ENCODE peak calls at places on chromosomes 1 and 21, in five cellular contexts. R is mesendoderm, L is D341Med, V is Panc1, U is fibroblast of lung. W is an unnamed sample.

GRCh38 chr1:32404956-32405355 is 10.7 kb upstream of the BSDC1 start:
- DNase-seq in R (no peak), L (no peak), V (no peak), U (no peak), W (no peak)

GRCh38 chr1:217253985-217254384 is 376.9 kb downstream of the GPATCH2 start:
- DNase-seq in R (no peak), L (peak; percentile 45), V (no peak), U (no peak), W (no peak)

GRCh38 chr1:184480711-184481110 is 93.9 kb downstream of the C1orf21 start:
- DNase-seq in R (peak; percentile 87), L (no peak), V (no peak), U (no peak), W (peak; percentile 86)

GRCh38 chr1:23567996-23568607 is 8.8 kb upstream of the ID3 start:
- DNase-seq in R (no peak), L (no peak), V (no peak), U (no peak), W (no peak)

GRCh38 chr1:203284411-203285208 is 20.7 kb upstream of the BTG2 start:
- DNase-seq in R (no peak), L (no peak), V (no peak), U (no peak), W (no peak)

GRCh38 chr1:6006882-6007281 is 14.7 kb upstream of the NPHP4 start:
- DNase-seq in R (no peak), L (no peak), V (no peak), U (no peak), W (no peak)

GRCh38 chr1:27438621-27439061 is 46.2 kb downstream of the GPR3 start:
- DNase-seq in R (no peak), L (no peak), V (no peak), U (no peak), W (no peak)

GRCh38 chr1:92446990-92447681 is 39.6 kb downstream of the GFI1 start:
- DNase-seq in R (peak; percentile 81), L (no peak), V (no peak), U (peak; percentile 12), W (peak; percentile 71)

GRCh38 chr1:100597069-100597741 is 59.3 kb downstream of the GPR88 start:
- DNase-seq in R (peak; percentile 45), L (no peak), V (no peak), U (peak; percentile 65), W (peak; percentile 3)

GRCh38 chr1:165896277-165896676 is 68.9 kb downstream of the UCK2 start:
- DNase-seq in R (no peak), L (no peak), V (no peak), U (peak; percentile 90), W (peak; percentile 50)

GRCh38 chr1:179926494-179927205 is 28.0 kb upstream of the CEP350 start:
- DNase-seq in R (no peak), L (no peak), V (no peak), U (peak; percentile 49), W (no peak)

GRCh38 chr1:92482665-92483441 is 3.9 kb downstream of the GFI1 start:
- DNase-seq in R (peak; percentile 59), L (peak; percentile 47), V (no peak), U (no peak), W (peak; percentile 56)

GRCh38 chr1:87867631-87868030 is 539.0 kb downstream of the LMO4 start:
- DNase-seq in R (no peak), L (no peak), V (no peak), U (peak; percentile 4), W (no peak)

GRCh38 chr1:79161077-79161476 is 154.5 kb upstream of the ADGRL4 start:
- DNase-seq in R (no peak), L (no peak), V (no peak), U (peak; percentile 54), W (no peak)

GRCh38 chr1:28812669-28813468 is 899 bp downstream of the OPRD1 start:
- DNase-seq in R (no peak), L (no peak), V (no peak), U (no peak), W (no peak)

GRCh38 chr1:27992271-27992670 is 32.5 kb downstream of the XKR8 start:
- DNase-seq in R (no peak), L (no peak), V (no peak), U (no peak), W (no peak)

GRCh38 chr1:42081475-42081874 is 71.7 kb upstream of the GUCA2B start:
- DNase-seq in R (no peak), L (no peak), V (no peak), U (no peak), W (peak; percentile 2)

GRCh38 chr1:14403961-14404645 is 194.4 kb upstream of the KAZN start:
- DNase-seq in R (no peak), L (no peak), V (no peak), U (no peak), W (peak; percentile 21)

GRCh38 chr1:202286622-202287097 is 55.1 kb downstream of the UBE2T start:
- DNase-seq in R (peak; percentile 19), L (no peak), V (no peak), U (peak; percentile 31), W (no peak)

GRCh38 chr1:173353346-173353745 is 123.8 kb upstream of the PRDX6 start:
- DNase-seq in R (no peak), L (no peak), V (no peak), U (no peak), W (no peak)

GRCh38 chr1:112093372-112093694 is 103.9 kb upstream of the KCND3 start:
- DNase-seq in R (no peak), L (no peak), V (no peak), U (no peak), W (no peak)

GRCh38 chr1:13731897-13732296 is 31.9 kb downstream of the PRDM2 start:
- DNase-seq in R (no peak), L (no peak), V (no peak), U (no peak), W (no peak)

GRCh38 chr21:38968887-38969543 is 163.3 kb downstream of the ETS2 start:
- DNase-seq in R (no peak), L (no peak), V (no peak), U (no peak), W (peak; percentile 56)

GRCh38 chr1:58584082-58584895 is 7.2 kb upstream of the TACSTD2 start:
- DNase-seq in R (peak; percentile 90), L (no peak), V (no peak), U (peak; percentile 96), W (peak; percentile 55)

GRCh38 chr1:166166701-166167394 is at the start of gene FAM78B:
- DNase-seq in R (peak; percentile 86), L (peak; percentile 98), V (no peak), U (peak; percentile 57), W (peak; percentile 30)

GRCh38 chr1:184945034-184945433 is 29.3 kb downstream of the NIBAN1 start:
- DNase-seq in R (no peak), L (no peak), V (no peak), U (peak; percentile 42), W (no peak)

GRCh38 chr1:39965051-39965450 is 10.1 kb downstream of the MFSD2A start:
- DNase-seq in R (no peak), L (no peak), V (no peak), U (no peak), W (no peak)

GRCh38 chr1:154774175-154774855 is 95.8 kb downstream of the KCNN3 start:
- DNase-seq in R (no peak), L (no peak), V (no peak), U (no peak), W (no peak)

GRCh38 chr1:168234846-168235547 is 9.2 kb downstream of the SFT2D2 start:
- DNase-seq in R (peak; percentile 82), L (peak; percentile 81), V (peak; percentile 24), U (peak; percentile 36), W (peak; percentile 62)

GRCh38 chr21:41425954-41426655 is at the start of gene MX1:
- DNase-seq in R (peak; percentile 20), L (no peak), V (no peak), U (peak; percentile 47), W (peak; percentile 45)

GRCh38 chr1:109787845-109788605 is 24.3 kb upstream of the EPS8L3 start:
- DNase-seq in R (no peak), L (no peak), V (no peak), U (no peak), W (no peak)

GRCh38 chr1:9628541-9629444 is 22.7 kb upstream of the PIK3CD start:
- DNase-seq in R (no peak), L (no peak), V (no peak), U (no peak), W (no peak)

GRCh38 chr1:177383715-177384114 is 213.0 kb downstream of the BRINP2 start:
- DNase-seq in R (no peak), L (no peak), V (no peak), U (peak; percentile 4), W (no peak)

GRCh38 chr1:212700892-212701819 is 1.5 kb upstream of the BATF3 start:
- DNase-seq in R (peak; percentile 62), L (peak; percentile 65), V (peak; percentile 15), U (peak; percentile 58), W (peak; percentile 72)

GRCh38 chr1:184061396-184062003 is 10.0 kb downstream of the TSEN15 start:
- DNase-seq in R (peak; percentile 80), L (no peak), V (no peak), U (peak; percentile 58), W (no peak)

GRCh38 chr1:174217248-174217647 is 57.9 kb downstream of the RABGAP1L start:
- DNase-seq in R (peak; percentile 5), L (no peak), V (no peak), U (no peak), W (no peak)

GRCh38 chr1:200033511-200034261 is 6.2 kb downstream of the NR5A2 start:
- DNase-seq in R (peak; percentile 61), L (no peak), V (no peak), U (peak; percentile 48), W (peak; percentile 40)

GRCh38 chr1:45929257-45929687 is 125.9 kb downstream of the MAST2 start:
- DNase-seq in R (peak; percentile 99), L (no peak), V (peak; percentile 55), U (peak; percentile 44), W (peak; percentile 78)

GRCh38 chr1:12450090-12450764 is 167.8 kb downstream of the DHRS3 start:
- DNase-seq in R (no peak), L (no peak), V (no peak), U (no peak), W (no peak)

W was measured in ELF-1.